ENCODE peak calls at places on chromosomes 13 and 19, in eight cellular contexts. G is A172, Y is stomach, T is activated B cell treated with CpG ODN at 0.5 μM for 24 hours, K is cardiac fibroblast, J is GM12865, L is IMR-90, N is NCI-H460. R is an unnamed sample.

GRCh38 chr19:14516746-14517438 is 1.3 kb downstream of the DNAJB1 start:
- DNase-seq in G (no peak), Y (no peak), T (no peak), K (no peak), J (no peak), L (no peak), N (no peak), R (no peak)

GRCh38 chr13:112965103-112965502 is 3.9 kb upstream of the MCF2L start:
- DNase-seq in G (no peak), Y (no peak), T (no peak), K (no peak), J (no peak), L (no peak), N (no peak), R (no peak)

GRCh38 chr13:41696163-41697003 is 239.0 kb downstream of the RGCC start:
- DNase-seq in G (peak; percentile 53), Y (no peak), T (no peak), K (peak; percentile 59), J (peak; percentile 3), L (peak; percentile 92), N (peak; percentile 83), R (peak; percentile 29)

GRCh38 chr19:47100290-47100689 is 13.3 kb downstream of the ZC3H4 start:
- DNase-seq in G (no peak), Y (no peak), T (no peak), K (no peak), J (no peak), L (no peak), N (no peak), R (no peak)

GRCh38 chr19:42634409-42635232 is 39.9 kb upstream of the CEACAM8 start:
- DNase-seq in G (peak; percentile 56), Y (peak; percentile 44), T (no peak), K (peak; percentile 25), J (peak; percentile 58), L (peak; percentile 20), N (peak; percentile 2), R (no peak)

GRCh38 chr13:32587014-32587773 is 942 bp downstream of the PDS5B start:
- DNase-seq in G (peak; percentile 13), Y (peak; percentile 66), T (peak; percentile 48), K (peak; percentile 70), J (peak; percentile 74), L (peak; percentile 62), N (peak; percentile 14), R (peak; percentile 48)

GRCh38 chr13:27665761-27666160 is 44.1 kb downstream of the POLR1D start:
- DNase-seq in G (no peak), Y (no peak), T (no peak), K (no peak), J (no peak), L (no peak), N (no peak), R (no peak)

GRCh38 chr13:38381840-38382239 is 32.2 kb downstream of the UFM1 start:
- DNase-seq in G (no peak), Y (no peak), T (no peak), K (peak; percentile 43), J (no peak), L (no peak), N (no peak), R (no peak)

GRCh38 chr13:98958443-98958794 is 19.4 kb downstream of the DOCK9 start:
- DNase-seq in G (no peak), Y (no peak), T (no peak), K (no peak), J (no peak), L (no peak), N (no peak), R (no peak)

GRCh38 chr19:38816131-38816750 is 3.5 kb upstream of the LGALS4 start:
- DNase-seq in G (no peak), Y (no peak), T (no peak), K (no peak), J (no peak), L (no peak), N (no peak), R (no peak)

GRCh38 chr19:54463531-54464043 is at the start of gene LENG9:
- DNase-seq in G (peak; percentile 81), Y (peak; percentile 100), T (peak; percentile 85), K (peak; percentile 99), J (peak; percentile 100), L (peak; percentile 97), N (peak; percentile 98), R (peak; percentile 97)

GRCh38 chr19:42109896-42110295 is 22.4 kb downstream of the POU2F2 start:
- DNase-seq in G (no peak), Y (no peak), T (no peak), K (no peak), J (no peak), L (no peak), N (no peak), R (no peak)

GRCh38 chr13:34522818-34523217 is 419.3 kb upstream of the NBEA start:
- DNase-seq in G (peak; percentile 45), Y (no peak), T (no peak), K (no peak), J (no peak), L (no peak), N (no peak), R (no peak)

GRCh38 chr19:44883962-44884361 is 7.1 kb upstream of the TOMM40 start:
- DNase-seq in G (no peak), Y (no peak), T (no peak), K (no peak), J (no peak), L (no peak), N (no peak), R (no peak)

R was measured in foreskin melanocyte.